ENCODE peak calls at places on chromosomes 13 and 19, in seven cellular contexts. One of them, this sample, is unnamed. For H3K9me3, the result is how much of the 10 kb centered on the place peaks cover.

GRCh38 chr13:89687066-89687465 is 1660.4 kb upstream of the MIR17HG start:
- DNase-seq in cardiac muscle cell: no peak
- DNase-seq in Peyer's patch: no peak
- DNase-seq in fibroblast of lung: peak
- DNase-seq in tibial artery: no peak
- DNase-seq in left lung: no peak
- DNase-seq in heart left ventricle: no peak
- DNase-seq in this sample: no peak

GRCh38 chr19:5947435-5947834 is 30.5 kb downstream of the RANBP3 start:
- DNase-seq in cardiac muscle cell: no peak
- DNase-seq in Peyer's patch: no peak
- DNase-seq in fibroblast of lung: peak
- DNase-seq in tibial artery: peak
- DNase-seq in left lung: peak
- DNase-seq in heart left ventricle: peak
- DNase-seq in this sample: no peak

GRCh38 chr19:55353803-55354697 is 469 bp downstream of the COX6B2 start:
- DNase-seq in cardiac muscle cell: peak
- DNase-seq in Peyer's patch: peak
- DNase-seq in fibroblast of lung: no peak
- DNase-seq in tibial artery: no peak
- DNase-seq in left lung: peak
- DNase-seq in heart left ventricle: peak
- DNase-seq in this sample: peak

GRCh38 chr13:30105381-30105780 is 202.0 kb downstream of the KATNAL1 start:
- DNase-seq in cardiac muscle cell: peak
- DNase-seq in Peyer's patch: no peak
- DNase-seq in fibroblast of lung: no peak
- DNase-seq in tibial artery: no peak
- DNase-seq in left lung: peak
- DNase-seq in heart left ventricle: no peak
- DNase-seq in this sample: peak

GRCh38 chr13:41651413-41652068 is 194.2 kb downstream of the RGCC start:
- DNase-seq in cardiac muscle cell: no peak
- DNase-seq in Peyer's patch: no peak
- DNase-seq in fibroblast of lung: no peak
- DNase-seq in tibial artery: no peak
- DNase-seq in left lung: no peak
- DNase-seq in heart left ventricle: no peak
- DNase-seq in this sample: no peak

GRCh38 chr13:106536244-106537034 is 977 bp upstream of the EFNB2 start:
- DNase-seq in cardiac muscle cell: peak
- DNase-seq in Peyer's patch: peak
- DNase-seq in fibroblast of lung: peak
- DNase-seq in tibial artery: peak
- DNase-seq in left lung: peak
- DNase-seq in heart left ventricle: peak
- DNase-seq in this sample: peak

GRCh38 chr19:18832331-18833140 is 777 bp downstream of the UPF1 start:
- DNase-seq in cardiac muscle cell: peak
- DNase-seq in Peyer's patch: peak
- DNase-seq in fibroblast of lung: peak
- DNase-seq in tibial artery: no peak
- DNase-seq in left lung: no peak
- DNase-seq in heart left ventricle: peak
- DNase-seq in this sample: no peak

GRCh38 chr19:43960411-43960810 is 9.4 kb downstream of the ZNF221 start:
- DNase-seq in cardiac muscle cell: no peak
- DNase-seq in Peyer's patch: no peak
- DNase-seq in fibroblast of lung: no peak
- DNase-seq in tibial artery: no peak
- DNase-seq in left lung: no peak
- DNase-seq in heart left ventricle: no peak
- DNase-seq in this sample: no peak

GRCh38 chr19:9883231-9883758 is 48.2 kb downstream of the PIN1 start:
- DNase-seq in cardiac muscle cell: no peak
- DNase-seq in Peyer's patch: no peak
- DNase-seq in fibroblast of lung: no peak
- DNase-seq in tibial artery: no peak
- DNase-seq in left lung: no peak
- DNase-seq in heart left ventricle: no peak
- DNase-seq in this sample: no peak

GRCh38 chr19:37691881-37692504 is 27.6 kb downstream of the ZNF607 start:
- DNase-seq in cardiac muscle cell: peak
- DNase-seq in Peyer's patch: peak
- DNase-seq in fibroblast of lung: peak
- DNase-seq in tibial artery: peak
- DNase-seq in left lung: peak
- DNase-seq in heart left ventricle: peak
- DNase-seq in this sample: peak

GRCh38 chr19:18477974-18478373 is 40.0 kb upstream of the ISYNA1 start:
- DNase-seq in cardiac muscle cell: no peak
- DNase-seq in Peyer's patch: no peak
- DNase-seq in fibroblast of lung: no peak
- DNase-seq in tibial artery: no peak
- DNase-seq in left lung: no peak
- DNase-seq in heart left ventricle: no peak
- DNase-seq in this sample: no peak

GRCh38 chr13:49097374-49097773 is 121.7 kb downstream of the FNDC3A start:
- DNase-seq in cardiac muscle cell: no peak
- DNase-seq in Peyer's patch: no peak
- DNase-seq in fibroblast of lung: peak
- DNase-seq in tibial artery: no peak
- DNase-seq in left lung: no peak
- DNase-seq in heart left ventricle: no peak
- DNase-seq in this sample: no peak

GRCh38 chr19:23382955-23383354 is 12.3 kb downstream of the ZNF91 start:
- DNase-seq in cardiac muscle cell: no peak
- DNase-seq in Peyer's patch: no peak
- DNase-seq in fibroblast of lung: no peak
- DNase-seq in tibial artery: no peak
- DNase-seq in left lung: no peak
- DNase-seq in heart left ventricle: no peak
- DNase-seq in this sample: no peak

GRCh38 chr19:23385404-23385803 is 9.9 kb downstream of the ZNF91 start:
- DNase-seq in cardiac muscle cell: no peak
- DNase-seq in Peyer's patch: no peak
- DNase-seq in fibroblast of lung: no peak
- DNase-seq in tibial artery: no peak
- DNase-seq in left lung: no peak
- DNase-seq in heart left ventricle: no peak
- DNase-seq in this sample: no peak

GRCh38 chr19:23381114-23381513 is 14.2 kb downstream of the ZNF91 start:
- DNase-seq in cardiac muscle cell: no peak
- DNase-seq in Peyer's patch: no peak
- DNase-seq in fibroblast of lung: no peak
- DNase-seq in tibial artery: no peak
- DNase-seq in left lung: no peak
- DNase-seq in heart left ventricle: no peak
- DNase-seq in this sample: no peak

GRCh38 chr19:23384858-23385257 is 10.4 kb downstream of the ZNF91 start:
- DNase-seq in cardiac muscle cell: no peak
- DNase-seq in Peyer's patch: no peak
- DNase-seq in fibroblast of lung: no peak
- DNase-seq in tibial artery: no peak
- DNase-seq in left lung: no peak
- DNase-seq in heart left ventricle: no peak
- DNase-seq in this sample: no peak

GRCh38 chr19:23384166-23384565 is 11.1 kb downstream of the ZNF91 start:
- DNase-seq in cardiac muscle cell: no peak
- DNase-seq in Peyer's patch: no peak
- DNase-seq in fibroblast of lung: no peak
- DNase-seq in tibial artery: no peak
- DNase-seq in left lung: no peak
- DNase-seq in heart left ventricle: no peak
- DNase-seq in this sample: no peak
- H3K9me3 ChIP-seq in cardiac muscle cell: under half
- H3K9me3 ChIP-seq in Peyer's patch: under half
- H3K9me3 ChIP-seq in fibroblast of lung: under half
- H3K9me3 ChIP-seq in tibial artery: under half
- H3K9me3 ChIP-seq in left lung: under half
- H3K9me3 ChIP-seq in heart left ventricle: under half
- H3K9me3 ChIP-seq in this sample: under half

GRCh38 chr13:90956036-90956435 is 391.5 kb upstream of the MIR17HG start:
- DNase-seq in cardiac muscle cell: peak
- DNase-seq in Peyer's patch: no peak
- DNase-seq in fibroblast of lung: no peak
- DNase-seq in tibial artery: no peak
- DNase-seq in left lung: no peak
- DNase-seq in heart left ventricle: no peak
- DNase-seq in this sample: no peak
- H3K27ac ChIP-seq in cardiac muscle cell: peak
- H3K27ac ChIP-seq in Peyer's patch: no peak
- H3K27ac ChIP-seq in fibroblast of lung: no peak
- H3K27ac ChIP-seq in tibial artery: no peak
- H3K27ac ChIP-seq in left lung: no peak
- H3K27ac ChIP-seq in heart left ventricle: no peak
- H3K27ac ChIP-seq in this sample: no peak

DNA sequence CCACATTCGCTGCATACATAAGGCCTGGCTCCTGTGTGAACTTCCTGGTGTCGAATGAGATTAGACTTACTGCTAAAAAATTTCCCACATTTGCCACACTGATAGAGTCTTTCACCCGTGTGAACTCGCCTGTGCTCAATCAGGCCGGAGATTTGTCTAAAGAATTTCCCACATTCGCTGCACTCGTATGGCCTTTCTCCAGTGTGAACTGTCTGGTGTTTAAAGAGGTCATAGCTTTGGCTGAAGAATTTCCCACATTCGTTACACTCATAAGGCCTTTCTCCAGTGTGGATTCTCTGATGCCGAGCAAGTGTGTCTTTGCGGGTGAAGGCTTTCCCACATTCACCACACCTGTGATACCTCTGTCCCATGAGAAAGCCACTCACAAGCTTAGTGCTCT is 6.5 kb downstream of the ZNF671 start:
- DNase-seq in cardiac muscle cell: no peak
- DNase-seq in Peyer's patch: no peak
- DNase-seq in fibroblast of lung: peak
- DNase-seq in tibial artery: no peak
- DNase-seq in left lung: no peak
- DNase-seq in heart left ventricle: no peak
- DNase-seq in this sample: no peak
- H3K9me3 ChIP-seq in cardiac muscle cell: under half
- H3K9me3 ChIP-seq in Peyer's patch: under half
- H3K9me3 ChIP-seq in fibroblast of lung: under half
- H3K9me3 ChIP-seq in tibial artery: half or more
- H3K9me3 ChIP-seq in left lung: under half
- H3K9me3 ChIP-seq in heart left ventricle: under half
- H3K9me3 ChIP-seq in this sample: under half

GRCh38 chr19:24060687-24061356 is 26.2 kb upstream of the ZNF254 start:
- DNase-seq in cardiac muscle cell: no peak
- DNase-seq in Peyer's patch: no peak
- DNase-seq in fibroblast of lung: no peak
- DNase-seq in tibial artery: no peak
- DNase-seq in left lung: no peak
- DNase-seq in heart left ventricle: no peak
- DNase-seq in this sample: no peak
- H3K27ac ChIP-seq in cardiac muscle cell: no peak
- H3K27ac ChIP-seq in Peyer's patch: no peak
- H3K27ac ChIP-seq in fibroblast of lung: no peak
- H3K27ac ChIP-seq in tibial artery: no peak
- H3K27ac ChIP-seq in left lung: no peak
- H3K27ac ChIP-seq in heart left ventricle: no peak
- H3K27ac ChIP-seq in this sample: no peak

DNA sequence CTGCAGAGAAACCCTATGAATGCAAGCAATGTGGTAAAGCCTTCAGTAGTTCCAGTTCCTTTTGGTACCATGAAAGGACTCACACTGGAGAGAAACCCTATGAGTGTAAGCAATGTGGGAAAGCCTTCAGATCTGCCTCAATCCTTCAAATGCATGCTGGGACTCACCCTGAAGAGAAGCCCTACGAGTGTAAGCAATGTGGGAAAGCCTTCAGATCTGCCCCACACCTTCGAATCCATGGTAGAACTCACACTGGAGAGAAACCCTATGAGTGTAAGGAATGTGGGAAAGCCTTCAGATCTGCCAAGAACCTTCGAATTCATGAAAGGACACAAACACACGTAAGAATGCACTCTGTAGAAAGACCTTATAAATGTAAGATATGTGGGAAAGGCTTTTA is 14.7 kb downstream of the ZNF763 start:
- DNase-seq in cardiac muscle cell: no peak
- DNase-seq in Peyer's patch: no peak
- DNase-seq in fibroblast of lung: no peak
- DNase-seq in tibial artery: no peak
- DNase-seq in left lung: no peak
- DNase-seq in heart left ventricle: no peak
- DNase-seq in this sample: no peak
- H3K9me3 ChIP-seq in cardiac muscle cell: under half
- H3K9me3 ChIP-seq in Peyer's patch: under half
- H3K9me3 ChIP-seq in fibroblast of lung: under half
- H3K9me3 ChIP-seq in tibial artery: half or more
- H3K9me3 ChIP-seq in left lung: under half
- H3K9me3 ChIP-seq in heart left ventricle: under half
- H3K9me3 ChIP-seq in this sample: under half

GRCh38 chr19:21323000-21323399 is 6.2 kb downstream of the ZNF708 start:
- DNase-seq in cardiac muscle cell: no peak
- DNase-seq in Peyer's patch: no peak
- DNase-seq in fibroblast of lung: no peak
- DNase-seq in tibial artery: no peak
- DNase-seq in left lung: no peak
- DNase-seq in heart left ventricle: no peak
- DNase-seq in this sample: no peak
- H3K27ac ChIP-seq in cardiac muscle cell: no peak
- H3K27ac ChIP-seq in Peyer's patch: no peak
- H3K27ac ChIP-seq in fibroblast of lung: no peak
- H3K27ac ChIP-seq in tibial artery: no peak
- H3K27ac ChIP-seq in left lung: no peak
- H3K27ac ChIP-seq in heart left ventricle: peak
- H3K27ac ChIP-seq in this sample: peak

GRCh38 chr19:39918183-39918651 is 16.2 kb downstream of the FCGBP start:
- DNase-seq in cardiac muscle cell: no peak
- DNase-seq in Peyer's patch: no peak
- DNase-seq in fibroblast of lung: no peak
- DNase-seq in tibial artery: peak
- DNase-seq in left lung: no peak
- DNase-seq in heart left ventricle: no peak
- DNase-seq in this sample: no peak

GRCh38 chr19:39915848-39916215 is 18.6 kb downstream of the FCGBP start:
- DNase-seq in cardiac muscle cell: no peak
- DNase-seq in Peyer's patch: no peak
- DNase-seq in fibroblast of lung: no peak
- DNase-seq in tibial artery: no peak
- DNase-seq in left lung: no peak
- DNase-seq in heart left ventricle: no peak
- DNase-seq in this sample: no peak

GRCh38 chr19:39916851-39917396 is 17.5 kb downstream of the FCGBP start:
- DNase-seq in cardiac muscle cell: no peak
- DNase-seq in Peyer's patch: no peak
- DNase-seq in fibroblast of lung: no peak
- DNase-seq in tibial artery: peak
- DNase-seq in left lung: no peak
- DNase-seq in heart left ventricle: no peak
- DNase-seq in this sample: no peak

GRCh38 chr19:39916236-39916635 is 18.2 kb downstream of the FCGBP start:
- DNase-seq in cardiac muscle cell: no peak
- DNase-seq in Peyer's patch: no peak
- DNase-seq in fibroblast of lung: no peak
- DNase-seq in tibial artery: peak
- DNase-seq in left lung: no peak
- DNase-seq in heart left ventricle: no peak
- DNase-seq in this sample: no peak

GRCh38 chr19:39917561-39918182 is 16.8 kb downstream of the FCGBP start:
- DNase-seq in cardiac muscle cell: no peak
- DNase-seq in Peyer's patch: no peak
- DNase-seq in fibroblast of lung: no peak
- DNase-seq in tibial artery: peak
- DNase-seq in left lung: no peak
- DNase-seq in heart left ventricle: no peak
- DNase-seq in this sample: no peak
- H3K9me3 ChIP-seq in cardiac muscle cell: under half
- H3K9me3 ChIP-seq in Peyer's patch: under half
- H3K9me3 ChIP-seq in fibroblast of lung: under half
- H3K9me3 ChIP-seq in tibial artery: under half
- H3K9me3 ChIP-seq in left lung: under half
- H3K9me3 ChIP-seq in heart left ventricle: under half
- H3K9me3 ChIP-seq in this sample: under half